ENCODE peak calls at places on chromosomes 13 and 19, in seven cellular contexts. Q is foreskin keratinocyte, X is A549, G is fibroblast of the aortic adventitia, M is tibial nerve, N is H1, D is esophagus squamous epithelium. A is an unnamed sample.

GRCh38 chr19:35088514-35088913 is 27.1 kb upstream of the FXYD3 start:
- DNase-seq in Q (peak), X (peak), G (peak), M (no peak), N (no peak), D (no peak), A (no peak)

GRCh38 chr13:28530729-28531194 is 35.8 kb upstream of the FLT1 start:
- DNase-seq in Q (no peak), X (no peak), G (peak), M (no peak), N (no peak), D (no peak), A (no peak)

GRCh38 chr13:94251801-94252200 is 227.7 kb downstream of the DCT start:
- DNase-seq in Q (no peak), X (no peak), G (peak), M (no peak), N (no peak), D (no peak), A (no peak)

GRCh38 chr13:98523455-98524102 is 53.3 kb downstream of the STK24 start:
- DNase-seq in Q (no peak), X (no peak), G (no peak), M (no peak), N (no peak), D (no peak), A (no peak)

GRCh38 chr13:100563779-100564178 is 24.8 kb downstream of the GGACT start:
- DNase-seq in Q (no peak), X (no peak), G (no peak), M (no peak), N (no peak), D (no peak), A (no peak)

GRCh38 chr13:103133551-103133950 is 67.3 kb upstream of the SLC10A2 start:
- DNase-seq in Q (no peak), X (no peak), G (no peak), M (no peak), N (no peak), D (no peak), A (no peak)

GRCh38 chr13:63012016-63012415 is 1596.4 kb upstream of the PCDH20 start:
- DNase-seq in Q (no peak), X (no peak), G (no peak), M (no peak), N (no peak), D (no peak), A (no peak)

GRCh38 chr13:29707876-29708543 is 112.5 kb upstream of the SLC7A1 start:
- DNase-seq in Q (peak), X (peak), G (peak), M (no peak), N (peak), D (no peak), A (no peak)

GRCh38 chr19:45976180-45976579 is 2.5 kb upstream of the NOVA2 start:
- DNase-seq in Q (no peak), X (no peak), G (no peak), M (no peak), N (no peak), D (no peak), A (no peak)

GRCh38 chr13:88339271-88339741 is 668.1 kb downstream of the SLITRK5 start:
- DNase-seq in Q (no peak), X (no peak), G (no peak), M (no peak), N (no peak), D (no peak), A (no peak)

GRCh38 chr13:101382086-101382485 is 34.2 kb downstream of the NALCN start:
- DNase-seq in Q (no peak), X (no peak), G (no peak), M (no peak), N (no peak), D (no peak), A (no peak)

GRCh38 chr19:35087393-35087792 is 28.2 kb upstream of the FXYD3 start:
- DNase-seq in Q (no peak), X (no peak), G (no peak), M (no peak), N (no peak), D (no peak), A (no peak)

GRCh38 chr19:42421591-42422031 is 5.6 kb downstream of the LIPE start:
- DNase-seq in Q (peak), X (no peak), G (peak), M (no peak), N (no peak), D (no peak), A (no peak)

GRCh38 chr13:114043421-114044053 is 69.7 kb upstream of the C13orf46 start:
- DNase-seq in Q (no peak), X (peak), G (peak), M (peak), N (no peak), D (peak), A (no peak)

GRCh38 chr19:4817467-4818277 is 13.8 kb downstream of the TICAM1 start:
- DNase-seq in Q (no peak), X (no peak), G (no peak), M (no peak), N (no peak), D (no peak), A (no peak)

GRCh38 chr13:98576215-98576945 is 527 bp downstream of the STK24 start:
- DNase-seq in Q (no peak), X (no peak), G (no peak), M (no peak), N (no peak), D (no peak), A (peak)

GRCh38 chr13:29568731-29569130 is 26.8 kb downstream of the SLC7A1 start:
- DNase-seq in Q (no peak), X (no peak), G (no peak), M (no peak), N (no peak), D (no peak), A (no peak)

GRCh38 chr13:112510002-112510780 is 77.8 kb downstream of the TUBGCP3 start:
- DNase-seq in Q (peak), X (peak), G (peak), M (no peak), N (peak), D (no peak), A (peak)

GRCh38 chr19:11856568-11857264 is 8.2 kb downstream of the ZNF439 start:
- DNase-seq in Q (peak), X (no peak), G (no peak), M (no peak), N (no peak), D (no peak), A (no peak)

GRCh38 chr19:53545271-53546065 is 7.5 kb downstream of the ZNF331 start:
- DNase-seq in Q (peak), X (peak), G (peak), M (no peak), N (no peak), D (no peak), A (no peak)

GRCh38 chr19:37227996-37228395 is 10.0 kb downstream of the ZNF383 start:
- DNase-seq in Q (no peak), X (no peak), G (no peak), M (no peak), N (no peak), D (no peak), A (no peak)

GRCh38 chr13:29594310-29594709 is 1.2 kb downstream of the SLC7A1 start:
- DNase-seq in Q (peak), X (peak), G (peak), M (no peak), N (no peak), D (no peak), A (peak)

GRCh38 chr13:95296326-95296939 is 4.8 kb downstream of the ABCC4 start:
- DNase-seq in Q (no peak), X (peak), G (no peak), M (no peak), N (no peak), D (no peak), A (peak)

GRCh38 chr19:11539495-11540365 is 1.1 kb downstream of the CNN1 start:
- DNase-seq in Q (no peak), X (no peak), G (no peak), M (no peak), N (no peak), D (no peak), A (no peak)

GRCh38 chr13:50676602-50677001 is 166.9 kb downstream of the DLEU7 start:
- DNase-seq in Q (peak), X (no peak), G (peak), M (no peak), N (no peak), D (no peak), A (no peak)

GRCh38 chr13:90792335-90792734 is 555.2 kb upstream of the MIR17HG start:
- DNase-seq in Q (peak), X (no peak), G (no peak), M (no peak), N (no peak), D (no peak), A (no peak)

GRCh38 chr13:87778128-87778527 is 107.0 kb downstream of the SLITRK5 start:
- DNase-seq in Q (no peak), X (no peak), G (no peak), M (no peak), N (no peak), D (no peak), A (no peak)

GRCh38 chr19:18500376-18500775 is 21.5 kb downstream of the ELL start:
- DNase-seq in Q (no peak), X (no peak), G (peak), M (no peak), N (no peak), D (no peak), A (no peak)

GRCh38 chr19:43495082-43495481 is 9.5 kb downstream of the PHLDB3 start:
- DNase-seq in Q (no peak), X (no peak), G (no peak), M (no peak), N (no peak), D (no peak), A (no peak)

GRCh38 chr13:28792992-28793391 is 27.1 kb upstream of the MTUS2 start:
- DNase-seq in Q (peak), X (no peak), G (peak), M (no peak), N (no peak), D (no peak), A (no peak)

GRCh38 chr19:41531438-41532311 is 44.3 kb upstream of the CEACAM21 start:
- DNase-seq in Q (no peak), X (peak), G (peak), M (peak), N (no peak), D (peak), A (no peak)

GRCh38 chr19:6587093-6587820 is 3.7 kb downstream of the CD70 start:
- DNase-seq in Q (peak), X (no peak), G (peak), M (no peak), N (no peak), D (no peak), A (no peak)

GRCh38 chr13:100666124-100666523 is 8.5 kb downstream of the TMTC4 start:
- DNase-seq in Q (no peak), X (no peak), G (peak), M (no peak), N (no peak), D (no peak), A (no peak)

GRCh38 chr19:47376589-47377144 is 27.6 kb downstream of the DHX34 start:
- DNase-seq in Q (no peak), X (no peak), G (no peak), M (no peak), N (no peak), D (no peak), A (no peak)

GRCh38 chr13:44393391-44393790 is 19.8 kb downstream of the SERP2 start:
- DNase-seq in Q (no peak), X (no peak), G (no peak), M (no peak), N (no peak), D (no peak), A (no peak)

GRCh38 chr19:1768248-1768647 is 14.9 kb downstream of the ONECUT3 start:
- DNase-seq in Q (no peak), X (no peak), G (no peak), M (no peak), N (no peak), D (no peak), A (peak)

DNA sequence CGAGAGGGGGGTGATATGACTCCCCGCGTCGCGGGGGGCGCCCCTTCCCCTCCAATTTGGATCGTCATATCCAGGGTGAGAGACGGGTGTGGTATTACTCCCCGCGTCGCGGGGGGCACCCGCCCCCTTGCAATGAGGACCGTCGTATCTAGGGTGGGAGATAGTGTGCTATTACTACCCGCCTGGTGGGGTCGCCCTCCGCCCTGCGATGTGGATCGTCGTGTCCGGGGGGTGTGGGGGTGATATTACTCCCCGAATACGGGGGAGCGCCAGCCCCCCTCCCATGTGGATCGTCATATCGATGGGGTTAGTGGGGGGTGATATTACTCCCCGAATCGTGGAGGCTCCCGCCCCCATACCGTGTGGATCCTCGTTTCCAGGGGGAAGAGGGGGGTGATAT is 29.2 kb upstream of the RGCC start:
- DNase-seq in Q (no peak), X (no peak), G (no peak), M (no peak), N (no peak), D (no peak), A (no peak)
- TF ChIP-seq CTCF in Q (peak), X (peak), G (peak), M (peak), N (peak), D (peak), A (peak)

DNA sequence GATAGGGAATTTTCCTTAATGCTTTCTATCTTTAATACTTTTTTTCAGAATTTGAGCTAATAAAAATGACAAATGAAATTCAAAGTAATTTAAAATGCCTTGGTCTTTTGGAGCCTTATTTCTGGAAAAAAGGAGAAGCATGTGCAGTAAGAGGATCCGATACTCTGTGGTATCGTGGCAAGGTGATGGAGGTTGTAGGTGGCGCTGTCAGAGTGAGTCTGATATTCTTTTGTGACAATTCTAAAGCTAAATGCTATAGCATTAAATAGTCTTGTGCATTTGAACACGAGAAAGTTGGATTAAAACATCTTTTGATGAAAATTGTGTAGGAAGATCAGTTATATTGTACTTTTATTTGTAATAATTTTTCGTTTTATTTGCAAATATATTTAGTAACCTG is 95.0 kb downstream of the RNF17 start:
- DNase-seq in Q (no peak), X (no peak), G (no peak), M (no peak), N (no peak), D (no peak), A (no peak)
- TF ChIP-seq CTCF in Q (no peak), X (no peak), G (no peak), M (no peak), N (no peak), D (no peak), A (no peak)

GRCh38 chr13:30895773-30896172 is 10.3 kb upstream of the MEDAG start:
- DNase-seq in Q (peak), X (no peak), G (peak), M (peak), N (no peak), D (no peak), A (no peak)

GRCh38 chr13:30889196-30889690 is 16.8 kb upstream of the MEDAG start:
- DNase-seq in Q (no peak), X (no peak), G (no peak), M (no peak), N (no peak), D (no peak), A (no peak)

GRCh38 chr13:30898070-30898469 is 8.0 kb upstream of the MEDAG start:
- DNase-seq in Q (no peak), X (no peak), G (no peak), M (no peak), N (no peak), D (no peak), A (no peak)

GRCh38 chr13:30898721-30899188 is 7.3 kb upstream of the MEDAG start:
- DNase-seq in Q (peak), X (no peak), G (peak), M (peak), N (no peak), D (no peak), A (no peak)

DNA sequence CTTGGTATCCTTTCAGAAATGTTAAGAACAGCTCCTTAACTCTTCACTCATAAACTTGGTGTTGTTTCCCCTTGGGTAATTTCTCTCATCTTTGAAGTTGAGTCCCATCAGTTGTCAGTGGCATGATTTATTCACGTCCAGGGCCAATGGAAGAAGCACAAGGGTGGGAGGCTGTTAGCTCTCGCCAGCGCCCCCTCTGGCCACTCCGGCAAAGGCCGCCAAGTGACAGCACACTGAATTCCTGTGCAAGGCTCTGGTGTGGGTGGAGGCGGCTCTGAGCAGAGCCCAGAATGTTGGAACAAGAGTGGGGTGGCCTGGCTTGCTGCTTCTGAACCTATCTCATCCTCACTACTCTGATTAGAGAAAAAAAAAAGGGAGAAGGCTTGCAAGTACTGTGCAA is 13.1 kb upstream of the MEDAG start:
- DNase-seq in Q (no peak), X (peak), G (peak), M (no peak), N (no peak), D (no peak), A (peak)
- TF ChIP-seq CTCF in Q (peak), X (peak), G (peak), M (no peak), N (peak), D (peak), A (peak)

DNA sequence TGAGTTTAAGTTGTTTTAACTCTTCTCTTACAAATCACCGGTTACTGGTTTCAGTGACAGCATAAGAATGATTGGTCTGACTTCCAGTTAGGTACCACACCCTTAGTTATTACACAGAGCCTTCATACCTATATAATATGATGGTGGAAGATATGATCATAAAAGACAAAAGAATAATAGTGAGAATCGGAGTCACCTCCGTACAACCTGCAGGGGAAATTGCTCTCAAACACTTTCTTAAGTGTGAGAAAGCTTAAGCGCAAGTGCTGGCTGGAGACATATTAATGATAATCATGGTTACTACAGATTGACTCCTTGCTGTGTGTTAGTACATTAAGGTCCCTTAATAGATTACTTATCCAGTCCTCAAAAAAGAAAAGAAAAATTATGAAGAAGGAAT is 1.7 kb upstream of the LHFPL6 start:
- DNase-seq in Q (no peak), X (no peak), G (no peak), M (no peak), N (no peak), D (no peak), A (no peak)
- TF ChIP-seq CTCF in Q (no peak), X (no peak), G (no peak), M (no peak), N (no peak), D (no peak), A (no peak)

GRCh38 chr13:76991796-76992547 is at the start of gene CLN5:
- DNase-seq in Q (peak), X (peak), G (peak), M (peak), N (peak), D (peak), A (peak)
- TF ChIP-seq CTCF in Q (no peak), X (no peak), G (no peak), M (no peak), N (no peak), D (no peak), A (no peak)

DNA sequence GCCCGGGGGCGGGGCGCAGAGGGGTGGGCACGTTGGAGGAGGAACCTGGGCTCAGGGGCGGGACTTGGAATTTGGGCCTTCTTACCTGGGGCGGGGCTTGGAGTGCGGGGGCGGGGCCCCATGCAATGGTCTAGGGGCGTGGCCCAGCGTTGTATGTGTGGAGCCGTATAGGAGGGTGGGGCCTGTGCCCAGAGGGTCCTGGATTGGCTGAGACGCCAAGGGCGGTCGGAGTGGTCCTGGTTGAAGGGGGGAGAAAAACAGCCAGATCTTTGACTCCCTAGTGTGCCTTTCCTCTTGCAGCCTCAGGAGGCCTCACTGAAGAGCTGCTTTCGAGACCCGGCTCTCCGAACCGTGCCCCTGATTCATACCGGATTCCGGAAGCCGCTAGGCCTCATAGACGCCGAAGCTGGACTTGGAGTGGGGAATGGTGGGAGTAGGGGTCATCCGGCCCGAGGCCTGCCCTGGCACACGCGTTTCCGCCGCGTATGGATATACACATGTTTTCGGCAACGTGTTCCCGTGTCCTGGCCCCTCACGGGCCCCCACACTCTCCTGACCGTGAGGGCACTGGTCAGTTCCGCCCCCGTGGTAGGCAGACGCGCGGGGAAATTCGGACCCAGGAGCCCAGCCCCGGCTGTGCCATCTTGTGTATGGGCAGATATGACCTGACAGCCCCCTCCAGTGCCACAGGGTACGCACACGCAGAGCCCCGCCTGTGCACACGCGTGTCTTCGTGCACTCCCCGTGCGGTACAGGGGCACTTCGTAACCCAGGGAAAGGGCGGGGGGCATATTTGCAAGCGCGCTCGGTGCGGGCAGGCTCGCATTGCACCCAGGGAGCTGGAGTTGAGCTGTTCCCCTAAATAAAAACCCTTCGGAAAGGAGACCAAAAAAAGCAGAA is 661 bp upstream of the PRR12 start:
- DNase-seq in Q (peak), X (peak), G (peak), M (peak), N (peak), D (peak), A (peak)
- TF ChIP-seq CTCF in Q (peak), X (no peak), G (peak), M (peak), N (no peak), D (peak), A (no peak)

GRCh38 chr19:38478273-38478971 is 44.9 kb downstream of the RYR1 start:
- DNase-seq in Q (no peak), X (peak), G (peak), M (no peak), N (no peak), D (no peak), A (peak)
- TF ChIP-seq CTCF in Q (peak), X (peak), G (no peak), M (no peak), N (peak), D (no peak), A (peak)

GRCh38 chr13:73015799-73016198 is 43.0 kb upstream of the KLF5 start:
- DNase-seq in Q (no peak), X (no peak), G (no peak), M (no peak), N (no peak), D (no peak), A (no peak)
- TF ChIP-seq CTCF in Q (no peak), X (no peak), G (no peak), M (no peak), N (no peak), D (no peak), A (no peak)

A was measured in neural crest cell.